ENCODE peak calls at places on chromosomes 7 and 10, in five cellular contexts. R is K562, J is HepG2, O is H1, Q is HCT116. C is an unnamed sample.

GRCh38 chr10:119395287-119396007 is 147.1 kb downstream of the RGS10 start:
- DNase-seq in R (no peak), J (no peak), O (no peak), Q (no peak), C (no peak)

GRCh38 chr7:100572281-100572948 is 1.3 kb downstream of the SAP25 start:
- DNase-seq in R (no peak), J (no peak), O (peak; percentile 52), Q (no peak), C (no peak)

GRCh38 chr10:103847909-103848468 is 7.4 kb downstream of the SH3PXD2A start:
- DNase-seq in R (no peak), J (peak; percentile 21), O (peak; percentile 69), Q (peak; percentile 18), C (no peak)

GRCh38 chr7:159098795-159099194 is 45.9 kb downstream of the VIPR2 start:
- DNase-seq in R (no peak), J (no peak), O (peak; percentile 33), Q (no peak), C (no peak)

GRCh38 chr7:151729521-151729921 is 147.4 kb downstream of the PRKAG2 start:
- DNase-seq in R (no peak), J (no peak), O (no peak), Q (no peak), C (no peak)

GRCh38 chr7:86889501-86889900 is 170.0 kb downstream of the ELAPOR2 start:
- DNase-seq in R (no peak), J (no peak), O (no peak), Q (no peak), C (no peak)

GRCh38 chr7:144547888-144548287 is 144.4 kb upstream of the NOBOX start:
- DNase-seq in R (no peak), J (no peak), O (no peak), Q (no peak), C (no peak)

GRCh38 chr10:18659784-18660561 is 742 bp downstream of the ARL5B start:
- DNase-seq in R (peak; percentile 21), J (peak; percentile 27), O (no peak), Q (no peak), C (peak; percentile 23)

GRCh38 chr7:112272921-112273561 is 66.5 kb downstream of the ZNF277 start:
- DNase-seq in R (no peak), J (no peak), O (no peak), Q (no peak), C (no peak)

GRCh38 chr7:143394068-143394467 is 12.9 kb downstream of the ZYX start:
- DNase-seq in R (no peak), J (no peak), O (no peak), Q (no peak), C (no peak)

GRCh38 chr10:20970044-20970443 is 72.9 kb upstream of the NEBL start:
- DNase-seq in R (no peak), J (no peak), O (no peak), Q (no peak), C (no peak)

GRCh38 chr10:22252801-22253577 is 35.2 kb upstream of the EBLN1 start:
- DNase-seq in R (no peak), J (no peak), O (peak; percentile 83), Q (no peak), C (no peak)

GRCh38 chr7:90404777-90405176 is 1.5 kb downstream of the CLDN12 start:
- DNase-seq in R (no peak), J (no peak), O (no peak), Q (no peak), C (no peak)

GRCh38 chr10:127980898-127981297 is 74.0 kb downstream of the PTPRE start:
- DNase-seq in R (no peak), J (no peak), O (no peak), Q (no peak), C (no peak)

GRCh38 chr7:95999481-95999880 is 227.1 kb downstream of the DYNC1I1 start:
- DNase-seq in R (no peak), J (no peak), O (no peak), Q (no peak), C (no peak)

GRCh38 chr10:100996678-100997363 is 2.8 kb upstream of the LZTS2 start:
- DNase-seq in R (peak; percentile 72), J (no peak), O (peak; percentile 83), Q (no peak), C (no peak)

GRCh38 chr10:97800474-97800873 is 28.7 kb upstream of the SFRP5 start:
- DNase-seq in R (no peak), J (no peak), O (no peak), Q (no peak), C (no peak)

GRCh38 chr10:102859911-102860310 is 5.9 kb downstream of the BORCS7 start:
- DNase-seq in R (no peak), J (no peak), O (no peak), Q (no peak), C (no peak)

GRCh38 chr7:2735744-2736143 is 47.7 kb downstream of the AMZ1 start:
- DNase-seq in R (no peak), J (no peak), O (no peak), Q (no peak), C (no peak)

GRCh38 chr10:122286872-122287271 is 15.8 kb downstream of the BTBD16 start:
- DNase-seq in R (no peak), J (no peak), O (no peak), Q (no peak), C (no peak)

GRCh38 chr7:2028733-2029132 is 204.0 kb downstream of the MAD1L1 start:
- DNase-seq in R (no peak), J (no peak), O (no peak), Q (no peak), C (no peak)

GRCh38 chr10:34821587-34822585 is 6.8 kb upstream of the PARD3 start:
- DNase-seq in R (no peak), J (no peak), O (no peak), Q (no peak), C (no peak)

GRCh38 chr7:1725199-1725701 is 55.2 kb downstream of the ELFN1 start:
- DNase-seq in R (no peak), J (no peak), O (no peak), Q (no peak), C (no peak)

GRCh38 chr7:111678281-111678680 is 116.0 kb upstream of the IMMP2L start:
- DNase-seq in R (no peak), J (no peak), O (no peak), Q (no peak), C (no peak)

GRCh38 chr7:44275829-44276570 is 49.4 kb downstream of the CAMK2B start:
- DNase-seq in R (peak; percentile 78), J (no peak), O (peak; percentile 80), Q (no peak), C (no peak)

GRCh38 chr7:23520582-23520981 is 11.2 kb downstream of the TRA2A start:
- DNase-seq in R (no peak), J (no peak), O (peak; percentile 53), Q (no peak), C (no peak)

GRCh38 chr7:99563650-99564049 is 5.2 kb downstream of the ZNF655 start:
- DNase-seq in R (no peak), J (no peak), O (no peak), Q (no peak), C (no peak)

GRCh38 chr7:105782391-105783063 is 93.9 kb downstream of the ATXN7L1 start:
- DNase-seq in R (no peak), J (no peak), O (no peak), Q (no peak), C (no peak)

GRCh38 chr7:17289074-17289665 is 9.3 kb upstream of the AHR start:
- DNase-seq in R (no peak), J (no peak), O (no peak), Q (no peak), C (no peak)

GRCh38 chr7:7701513-7701912 is 16.9 kb downstream of the RPA3 start:
- DNase-seq in R (no peak), J (no peak), O (no peak), Q (no peak), C (no peak)

DNA sequence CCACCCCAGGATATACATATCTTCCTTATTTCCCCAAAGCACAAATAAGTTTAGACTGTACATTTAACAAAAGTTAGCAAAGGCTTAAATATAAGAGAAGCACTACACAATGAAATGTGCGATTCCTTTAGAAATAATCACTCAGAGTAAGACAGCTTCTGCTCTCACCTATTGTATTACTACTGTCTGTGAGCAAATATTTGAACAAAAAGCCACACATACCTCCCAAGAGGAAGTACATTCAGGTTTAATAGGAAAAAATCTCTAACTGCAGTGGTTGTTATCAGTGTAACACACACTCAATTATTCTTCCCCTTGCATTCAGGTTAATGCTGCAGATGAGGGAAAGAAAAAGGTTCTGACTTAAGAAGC is 13.4 kb downstream of the GIMAP4 start:
- DNase-seq in R (no peak), J (peak; percentile 5), O (no peak), Q (no peak), C (no peak)
- TF ChIP-seq SRF in R (no peak), J (no peak), O (no peak), Q (no peak), C (no peak)

GRCh38 chr7:33411000-33411399 is 281.6 kb downstream of the BBS9 start:
- DNase-seq in R (no peak), J (no peak), O (no peak), Q (no peak), C (no peak)

GRCh38 chr7:33412336-33412735 is 283.0 kb downstream of the BBS9 start:
- DNase-seq in R (no peak), J (no peak), O (no peak), Q (no peak), C (no peak)

DNA sequence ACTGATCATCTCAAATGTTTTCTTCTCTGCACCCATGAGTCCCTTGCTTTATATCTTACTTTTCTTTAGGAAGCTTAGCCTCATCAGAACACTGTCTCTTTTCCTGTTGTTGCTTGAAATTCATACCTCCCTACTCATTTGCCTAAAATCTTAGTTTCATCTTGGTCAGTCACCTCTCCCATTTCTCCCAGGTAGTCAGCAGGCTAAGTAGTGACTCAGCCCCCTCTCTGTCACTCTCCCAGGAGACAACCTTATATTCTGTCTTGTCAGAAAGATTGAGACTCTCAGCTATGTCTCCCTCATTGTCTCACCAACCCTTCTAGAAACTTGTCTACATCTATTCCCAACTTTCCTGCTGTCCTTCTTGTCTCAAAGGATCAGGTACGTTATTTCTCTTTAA is 280.9 kb downstream of the BBS9 start:
- DNase-seq in R (no peak), J (no peak), O (no peak), Q (no peak), C (no peak)
- TF ChIP-seq SRF in R (no peak), J (no peak), O (no peak), Q (no peak), C (no peak)

DNA sequence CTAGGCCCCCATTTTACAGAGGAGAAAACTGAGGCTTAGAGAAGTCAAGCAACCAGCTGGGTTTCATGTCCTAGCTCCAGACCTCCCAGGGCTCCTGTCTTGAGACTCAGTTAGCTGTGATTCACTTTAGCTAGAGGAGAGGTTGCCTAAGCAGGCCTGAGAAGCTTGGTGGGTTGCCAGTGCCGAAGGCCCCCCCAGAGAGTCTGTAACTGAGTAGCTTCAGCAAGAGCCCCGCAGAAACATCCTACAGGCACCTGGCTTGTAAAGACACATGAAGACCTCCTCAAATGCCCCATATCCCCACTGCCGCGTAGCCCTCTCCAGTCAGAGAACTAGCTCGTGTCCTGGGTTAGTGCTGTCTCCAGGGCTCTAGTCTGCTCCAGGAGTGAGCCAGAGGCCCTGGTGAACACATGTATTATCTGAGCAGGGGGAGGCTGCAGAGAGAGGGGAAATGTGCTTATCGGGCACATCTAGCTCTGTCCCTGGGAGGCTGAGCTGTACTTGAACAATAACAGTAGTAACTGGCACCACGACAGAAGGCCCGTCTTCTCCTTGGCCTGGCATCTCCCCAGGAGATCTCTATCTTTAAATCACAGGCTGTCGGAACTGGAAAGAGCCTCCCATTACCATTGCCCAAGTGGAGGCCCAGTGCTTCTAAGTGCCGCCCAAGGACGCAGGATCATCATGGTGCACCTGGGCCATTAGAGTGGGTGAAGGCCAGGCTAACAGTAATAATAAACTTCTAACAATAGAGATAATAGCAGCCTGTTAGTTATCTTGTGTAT is 28.9 kb downstream of the UNC5B start:
- DNase-seq in R (no peak), J (no peak), O (no peak), Q (no peak), C (no peak)
- TF ChIP-seq SRF in R (no peak), J (no peak), O (no peak), Q (no peak), C (no peak)

GRCh38 chr10:115402690-115403089 is 309.5 kb downstream of the ATRNL1 start:
- DNase-seq in R (no peak), J (no peak), O (no peak), Q (no peak), C (no peak)
- TF ChIP-seq SRF in R (no peak), J (no peak), O (no peak), Q (no peak), C (no peak)